ENCODE peak calls at places on chromosomes 4 and X, in six cellular contexts. O, C, K, A, I and E are unnamed samples.

GRCh38 chrX:106039920-106040319 is 1.4 kb upstream of the SERPINA7 start:
- DNase-seq in K (peak; percentile 50), I (no peak), A (peak; percentile 2), C (peak; percentile 9), O (peak; percentile 14), E (no peak)

GRCh38 chr4:7007944-7008343 is 35.2 kb upstream of the TADA2B start:
- DNase-seq in K (peak; percentile 55), O (no peak), C (peak; percentile 57), I (no peak), A (no peak), E (no peak)

GRCh38 chrX:109967151-109967550 is 35.8 kb upstream of the TMEM164 start:
- DNase-seq in O (no peak), K (no peak), I (no peak), C (no peak), A (no peak), E (no peak)

GRCh38 chrX:104195489-104196084 is 29.3 kb downstream of the FAM199X start:
- DNase-seq in C (peak; percentile 47), O (peak; percentile 56), A (peak; percentile 48), K (peak; percentile 54), I (no peak), E (peak; percentile 4)

GRCh38 chrX:29648161-29648560 is 567.2 kb upstream of the MAGEB2 start:
- DNase-seq in O (no peak), I (no peak), K (no peak), C (no peak), A (no peak), E (no peak)

GRCh38 chrX:110432831-110433230 is 74.2 kb downstream of the RTL9 start:
- DNase-seq in O (peak; percentile 66), A (no peak), C (no peak), K (no peak), I (no peak), E (no peak)

GRCh38 chr4:38510201-38510600 is 153.8 kb upstream of the KLF3 start:
- DNase-seq in I (peak; percentile 16), A (no peak), K (no peak), C (no peak), O (no peak), E (no peak)

GRCh38 chr4:84719115-84719514 is 136.2 kb downstream of the CDS1 start:
- DNase-seq in O (no peak), A (no peak), K (no peak), C (no peak), I (no peak), E (no peak)